ENCODE peak calls at places on chromosome 14, in seven cellular contexts. One of them, this sample, is unnamed.
A peak's percentile ranks its signal among the peaks of the same experiment; 100 is the strongest.

GRCh38 chr14:106831322-106831720 is 1304.9 kb downstream of the TMEM121 start:
- DNase-seq in stimulated activated CD8-positive, alpha-beta memory T cell treated with anti-CD3 and anti-CD28 coated beads, Interleukin-7, amount 100 ng/mL, for 1 hour: no peak
- DNase-seq in stromal cell of bone marrow: no peak
- DNase-seq in ELF-1: peak; percentile 2
- DNase-seq in transverse colon: peak; percentile 66
- DNase-seq in psoas muscle: no peak
- DNase-seq in stomach: no peak
- DNase-seq in this sample: no peak

GRCh38 chr14:20614038-20614840 is 23.1 kb upstream of the RNASE12 start:
- DNase-seq in ELF-1: no peak
- DNase-seq in transverse colon: no peak
- DNase-seq in stromal cell of bone marrow: no peak
- DNase-seq in stomach: no peak
- DNase-seq in stimulated activated CD8-positive, alpha-beta memory T cell treated with anti-CD3 and anti-CD28 coated beads, Interleukin-7, amount 100 ng/mL, for 1 hour: no peak
- DNase-seq in psoas muscle: no peak
- DNase-seq in this sample: peak; percentile 24

GRCh38 chr14:89085154-89086059 is 261.0 kb downstream of the TTC8 start:
- DNase-seq in stromal cell of bone marrow: peak; percentile 60
- DNase-seq in stomach: no peak
- DNase-seq in stimulated activated CD8-positive, alpha-beta memory T cell treated with anti-CD3 and anti-CD28 coated beads, Interleukin-7, amount 100 ng/mL, for 1 hour: no peak
- DNase-seq in ELF-1: no peak
- DNase-seq in transverse colon: no peak
- DNase-seq in psoas muscle: no peak
- DNase-seq in this sample: no peak

GRCh38 chr14:80388980-80389711 is 177.8 kb upstream of the DIO2 start:
- DNase-seq in stromal cell of bone marrow: peak; percentile 33
- DNase-seq in ELF-1: no peak
- DNase-seq in stimulated activated CD8-positive, alpha-beta memory T cell treated with anti-CD3 and anti-CD28 coated beads, Interleukin-7, amount 100 ng/mL, for 1 hour: no peak
- DNase-seq in stomach: no peak
- DNase-seq in transverse colon: no peak
- DNase-seq in psoas muscle: no peak
- DNase-seq in this sample: no peak

GRCh38 chr14:68394719-68395117 is 398.1 kb downstream of the ZFP36L1 start:
- DNase-seq in stimulated activated CD8-positive, alpha-beta memory T cell treated with anti-CD3 and anti-CD28 coated beads, Interleukin-7, amount 100 ng/mL, for 1 hour: no peak
- DNase-seq in transverse colon: no peak
- DNase-seq in psoas muscle: no peak
- DNase-seq in ELF-1: no peak
- DNase-seq in stomach: no peak
- DNase-seq in stromal cell of bone marrow: no peak
- DNase-seq in this sample: no peak

GRCh38 chr14:105378873-105379685 is 19.3 kb upstream of the TEX22 start:
- DNase-seq in psoas muscle: no peak
- DNase-seq in transverse colon: no peak
- DNase-seq in stimulated activated CD8-positive, alpha-beta memory T cell treated with anti-CD3 and anti-CD28 coated beads, Interleukin-7, amount 100 ng/mL, for 1 hour: no peak
- DNase-seq in stromal cell of bone marrow: no peak
- DNase-seq in stomach: no peak
- DNase-seq in ELF-1: peak; percentile 37
- DNase-seq in this sample: no peak

GRCh38 chr14:99261916-99262787 is 9.8 kb downstream of the BCL11B start:
- DNase-seq in transverse colon: peak; percentile 57
- DNase-seq in stromal cell of bone marrow: no peak
- DNase-seq in ELF-1: no peak
- DNase-seq in stimulated activated CD8-positive, alpha-beta memory T cell treated with anti-CD3 and anti-CD28 coated beads, Interleukin-7, amount 100 ng/mL, for 1 hour: no peak
- DNase-seq in stomach: peak; percentile 43
- DNase-seq in psoas muscle: no peak
- DNase-seq in this sample: no peak

GRCh38 chr14:89137514-89138163 is 279.4 kb downstream of the FOXN3 start:
- DNase-seq in psoas muscle: peak; percentile 65
- DNase-seq in transverse colon: no peak
- DNase-seq in stromal cell of bone marrow: peak; percentile 96
- DNase-seq in stomach: peak; percentile 90
- DNase-seq in stimulated activated CD8-positive, alpha-beta memory T cell treated with anti-CD3 and anti-CD28 coated beads, Interleukin-7, amount 100 ng/mL, for 1 hour: no peak
- DNase-seq in ELF-1: no peak
- DNase-seq in this sample: no peak

GRCh38 chr14:99522457-99522891 is 41.3 kb downstream of the CCNK start:
- DNase-seq in stimulated activated CD8-positive, alpha-beta memory T cell treated with anti-CD3 and anti-CD28 coated beads, Interleukin-7, amount 100 ng/mL, for 1 hour: no peak
- DNase-seq in psoas muscle: peak; percentile 44
- DNase-seq in stomach: no peak
- DNase-seq in transverse colon: no peak
- DNase-seq in ELF-1: peak; percentile 59
- DNase-seq in stromal cell of bone marrow: no peak
- DNase-seq in this sample: no peak

GRCh38 chr14:103091041-103091882 is 3.3 kb upstream of the EXOC3L4 start:
- DNase-seq in stromal cell of bone marrow: no peak
- DNase-seq in psoas muscle: peak; percentile 63
- DNase-seq in transverse colon: peak; percentile 85
- DNase-seq in stimulated activated CD8-positive, alpha-beta memory T cell treated with anti-CD3 and anti-CD28 coated beads, Interleukin-7, amount 100 ng/mL, for 1 hour: peak; percentile 61
- DNase-seq in stomach: peak; percentile 75
- DNase-seq in ELF-1: no peak
- DNase-seq in this sample: no peak

GRCh38 chr14:52286659-52287649 is 19.5 kb downstream of the PTGDR start:
- DNase-seq in stromal cell of bone marrow: no peak
- DNase-seq in transverse colon: no peak
- DNase-seq in stimulated activated CD8-positive, alpha-beta memory T cell treated with anti-CD3 and anti-CD28 coated beads, Interleukin-7, amount 100 ng/mL, for 1 hour: no peak
- DNase-seq in stomach: no peak
- DNase-seq in psoas muscle: no peak
- DNase-seq in ELF-1: no peak
- DNase-seq in this sample: no peak

GRCh38 chr14:105085766-105086165 is 20.5 kb upstream of the GPR132 start:
- DNase-seq in stromal cell of bone marrow: no peak
- DNase-seq in ELF-1: no peak
- DNase-seq in transverse colon: no peak
- DNase-seq in stomach: peak; percentile 17
- DNase-seq in psoas muscle: no peak
- DNase-seq in stimulated activated CD8-positive, alpha-beta memory T cell treated with anti-CD3 and anti-CD28 coated beads, Interleukin-7, amount 100 ng/mL, for 1 hour: no peak
- DNase-seq in this sample: no peak

GRCh38 chr14:79809849-79810612 is 401.3 kb downstream of the DIO2 start:
- DNase-seq in stromal cell of bone marrow: no peak
- DNase-seq in stimulated activated CD8-positive, alpha-beta memory T cell treated with anti-CD3 and anti-CD28 coated beads, Interleukin-7, amount 100 ng/mL, for 1 hour: no peak
- DNase-seq in stomach: no peak
- DNase-seq in transverse colon: peak; percentile 11
- DNase-seq in ELF-1: no peak
- DNase-seq in psoas muscle: no peak
- DNase-seq in this sample: no peak

GRCh38 chr14:101582294-101582693 is 21.0 kb downstream of the DIO3 start:
- DNase-seq in transverse colon: no peak
- DNase-seq in stomach: no peak
- DNase-seq in stromal cell of bone marrow: no peak
- DNase-seq in psoas muscle: no peak
- DNase-seq in ELF-1: no peak
- DNase-seq in stimulated activated CD8-positive, alpha-beta memory T cell treated with anti-CD3 and anti-CD28 coated beads, Interleukin-7, amount 100 ng/mL, for 1 hour: no peak
- DNase-seq in this sample: no peak

GRCh38 chr14:104681689-104682074 is 7.7 kb upstream of the INF2 start:
- DNase-seq in stomach: peak; percentile 92
- DNase-seq in ELF-1: peak; percentile 93
- DNase-seq in stimulated activated CD8-positive, alpha-beta memory T cell treated with anti-CD3 and anti-CD28 coated beads, Interleukin-7, amount 100 ng/mL, for 1 hour: no peak
- DNase-seq in transverse colon: peak; percentile 92
- DNase-seq in psoas muscle: peak; percentile 87
- DNase-seq in stromal cell of bone marrow: peak; percentile 72
- DNase-seq in this sample: peak; percentile 68

GRCh38 chr14:20866963-20867362 is 24.2 kb upstream of the RNASE3 start:
- DNase-seq in stomach: no peak
- DNase-seq in psoas muscle: no peak
- DNase-seq in ELF-1: peak; percentile 29
- DNase-seq in transverse colon: no peak
- DNase-seq in stromal cell of bone marrow: peak; percentile 2
- DNase-seq in stimulated activated CD8-positive, alpha-beta memory T cell treated with anti-CD3 and anti-CD28 coated beads, Interleukin-7, amount 100 ng/mL, for 1 hour: no peak
- DNase-seq in this sample: no peak

GRCh38 chr14:96166475-96167223 is 38.0 kb upstream of the BDKRB2 start:
- DNase-seq in stromal cell of bone marrow: no peak
- DNase-seq in stimulated activated CD8-positive, alpha-beta memory T cell treated with anti-CD3 and anti-CD28 coated beads, Interleukin-7, amount 100 ng/mL, for 1 hour: no peak
- DNase-seq in ELF-1: no peak
- DNase-seq in psoas muscle: no peak
- DNase-seq in stomach: no peak
- DNase-seq in transverse colon: no peak
- DNase-seq in this sample: no peak

This sample was measured in tibial nerve.